ENCODE peak calls at places on chromosome 11, in four cellular contexts. C is ovary, E is mesothelial cell of epicardium, I is right lobe of liver. N is an unnamed sample.

GRCh38 chr11:13012037-13012693 is 3.0 kb downstream of the RASSF10 start:
- DNase-seq in E (no peak), I (no peak), C (no peak), N (peak)

GRCh38 chr11:121451178-121451981 is 734 bp upstream of the SORL1 start:
- DNase-seq in C (no peak), I (peak), E (no peak), N (no peak)

GRCh38 chr11:29282088-29282487 is 734.7 kb downstream of the KCNA4 start:
- DNase-seq in I (no peak), C (no peak), E (no peak), N (no peak)

GRCh38 chr11:94149435-94149834 is 20.8 kb downstream of the PANX1 start:
- DNase-seq in C (no peak), E (no peak), I (no peak), N (no peak)

GRCh38 chr11:110479445-110480101 is 49.8 kb downstream of the FDX1 start:
- DNase-seq in E (no peak), C (no peak), I (no peak), N (no peak)

GRCh38 chr11:78564037-78564888 is 10.4 kb downstream of the NARS2 start:
- DNase-seq in E (no peak), I (no peak), C (no peak), N (peak)

GRCh38 chr11:28466506-28466905 is 358.3 kb downstream of the METTL15 start:
- DNase-seq in E (no peak), C (no peak), I (no peak), N (no peak)

GRCh38 chr11:76648061-76648460 is 22.5 kb downstream of the LRRC32 start:
- DNase-seq in I (peak), C (peak), E (peak), N (peak)

GRCh38 chr11:99015634-99016454 is 4.9 kb upstream of the CNTN5 start:
- DNase-seq in C (no peak), I (no peak), E (no peak), N (no peak)

GRCh38 chr11:96260067-96260511 is 82.9 kb downstream of the MAML2 start:
- DNase-seq in I (no peak), E (no peak), C (no peak), N (no peak)

GRCh38 chr11:1102221-1102971 is 27.7 kb downstream of the MUC2 start:
- DNase-seq in C (no peak), E (no peak), I (no peak), N (no peak)

GRCh38 chr11:64760759-64761417 is 1.1 kb upstream of the PYGM start:
- DNase-seq in I (no peak), E (no peak), C (peak), N (peak)

GRCh38 chr11:104078250-104078649 is 41.8 kb downstream of the DDI1 start:
- DNase-seq in I (no peak), E (no peak), C (no peak), N (no peak)

GRCh38 chr11:85627332-85627997 is at the start of gene DLG2:
- DNase-seq in I (no peak), C (no peak), E (no peak), N (no peak)

GRCh38 chr11:28697920-28698827 is 590.0 kb downstream of the METTL15 start:
- DNase-seq in E (peak), C (peak), I (peak), N (peak)

N was measured in endodermal cell.